ENCODE peak calls at places on chromosomes 4 and X, in four cellular contexts. One of them, this sample, is unnamed.

GRCh38 chr4:151537726-151538125 is 128.8 kb downstream of the FHIP1A start:
- DNase-seq in choroid plexus epithelial cell: peak
- DNase-seq in brain microvascular endothelial cell: no peak
- DNase-seq in lower lobe of right lung: no peak
- DNase-seq in this sample: no peak

GRCh38 chr4:184896868-184897715 is 71.3 kb upstream of the ACSL1 start:
- DNase-seq in choroid plexus epithelial cell: peak
- DNase-seq in brain microvascular endothelial cell: no peak
- DNase-seq in lower lobe of right lung: peak
- DNase-seq in this sample: no peak

GRCh38 chrX:41556958-41557357 is 109.8 kb downstream of the NYX start:
- DNase-seq in brain microvascular endothelial cell: no peak
- DNase-seq in lower lobe of right lung: no peak
- DNase-seq in choroid plexus epithelial cell: no peak
- DNase-seq in this sample: no peak

GRCh38 chr4:183600189-183600685 is 58.7 kb downstream of the RWDD4 start:
- DNase-seq in lower lobe of right lung: no peak
- DNase-seq in choroid plexus epithelial cell: peak
- DNase-seq in brain microvascular endothelial cell: peak
- DNase-seq in this sample: no peak

GRCh38 chr4:101347267-101347556 is at the start of gene PPP3CA:
- DNase-seq in lower lobe of right lung: peak
- DNase-seq in brain microvascular endothelial cell: no peak
- DNase-seq in choroid plexus epithelial cell: no peak
- DNase-seq in this sample: no peak

GRCh38 chrX:18885317-18886004 is 98.5 kb downstream of the PHKA2 start:
- DNase-seq in lower lobe of right lung: no peak
- DNase-seq in brain microvascular endothelial cell: no peak
- DNase-seq in choroid plexus epithelial cell: peak
- DNase-seq in this sample: no peak

GRCh38 chr4:67014592-67014991 is 530.7 kb downstream of the CENPC start:
- DNase-seq in choroid plexus epithelial cell: no peak
- DNase-seq in lower lobe of right lung: no peak
- DNase-seq in brain microvascular endothelial cell: no peak
- DNase-seq in this sample: no peak

GRCh38 chrX:118823263-118824172 is at the start of gene ZCCHC12:
- DNase-seq in brain microvascular endothelial cell: peak
- DNase-seq in choroid plexus epithelial cell: peak
- DNase-seq in lower lobe of right lung: peak
- DNase-seq in this sample: no peak

GRCh38 chr4:69503558-69503957 is 7.9 kb upstream of the UGT2B4 start:
- DNase-seq in lower lobe of right lung: no peak
- DNase-seq in brain microvascular endothelial cell: no peak
- DNase-seq in choroid plexus epithelial cell: no peak
- DNase-seq in this sample: no peak

GRCh38 chr4:87056884-87057283 is 122.1 kb downstream of the AFF1 start:
- DNase-seq in choroid plexus epithelial cell: no peak
- DNase-seq in brain microvascular endothelial cell: no peak
- DNase-seq in lower lobe of right lung: no peak
- DNase-seq in this sample: no peak

GRCh38 chr4:87057835-87058234 is 123.0 kb downstream of the AFF1 start:
- DNase-seq in lower lobe of right lung: no peak
- DNase-seq in choroid plexus epithelial cell: peak
- DNase-seq in brain microvascular endothelial cell: no peak
- DNase-seq in this sample: no peak

GRCh38 chr4:87060957-87061356 is 126.1 kb downstream of the AFF1 start:
- DNase-seq in brain microvascular endothelial cell: peak
- DNase-seq in lower lobe of right lung: no peak
- DNase-seq in choroid plexus epithelial cell: no peak
- DNase-seq in this sample: no peak

GRCh38 chr4:87055340-87055739 is 120.5 kb downstream of the AFF1 start:
- DNase-seq in lower lobe of right lung: no peak
- DNase-seq in choroid plexus epithelial cell: peak
- DNase-seq in brain microvascular endothelial cell: no peak
- DNase-seq in this sample: no peak

DNA sequence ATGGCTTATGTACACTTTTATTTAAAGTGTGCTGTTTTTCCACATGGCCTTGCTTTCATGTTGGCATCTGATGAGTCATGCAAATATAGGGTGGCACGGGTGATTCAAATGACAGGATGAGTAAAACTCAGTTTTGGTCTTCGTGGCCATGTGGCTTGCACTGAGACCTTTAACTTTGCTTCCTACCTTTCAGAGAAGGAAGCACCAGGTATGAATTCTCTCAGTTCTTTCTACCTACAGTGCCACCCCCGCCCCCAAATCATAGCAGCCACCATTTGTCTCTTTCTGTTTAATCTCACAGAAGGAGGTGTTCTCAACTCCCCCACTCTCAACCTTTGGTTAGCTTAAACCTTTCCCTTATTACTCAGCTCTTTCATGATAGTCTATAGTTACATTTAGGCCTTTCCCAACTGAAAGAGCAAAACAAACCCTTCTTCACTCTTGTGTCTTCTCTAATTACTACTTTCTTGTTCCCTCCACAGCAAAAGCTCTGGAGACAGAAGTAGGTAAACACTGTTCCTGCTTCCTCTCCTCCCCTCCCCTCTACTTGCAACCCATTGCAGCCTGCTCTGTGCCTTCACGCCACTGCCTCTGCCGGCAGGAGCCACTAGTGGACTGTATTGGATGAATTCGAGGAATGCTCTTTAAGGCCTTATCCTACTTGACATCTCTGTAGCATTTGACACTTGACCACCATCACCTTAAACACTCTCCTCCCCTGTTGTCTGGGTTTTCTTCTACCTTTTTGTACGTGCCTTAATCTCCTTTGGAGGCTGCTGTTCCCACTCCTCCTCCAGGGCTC is 123.7 kb downstream of the AFF1 start:
- DNase-seq in choroid plexus epithelial cell: peak
- DNase-seq in lower lobe of right lung: peak
- DNase-seq in brain microvascular endothelial cell: no peak
- DNase-seq in this sample: no peak
- TF ChIP-seq CTCF in choroid plexus epithelial cell: peak
- TF ChIP-seq CTCF in lower lobe of right lung: peak
- TF ChIP-seq CTCF in brain microvascular endothelial cell: peak
- TF ChIP-seq CTCF in this sample: no peak

GRCh38 chr4:145381163-145381562 is 100.5 kb upstream of the SMAD1 start:
- DNase-seq in choroid plexus epithelial cell: no peak
- DNase-seq in lower lobe of right lung: no peak
- DNase-seq in brain microvascular endothelial cell: no peak
- DNase-seq in this sample: no peak
- H3K4me3 ChIP-seq in choroid plexus epithelial cell: no peak
- H3K4me3 ChIP-seq in lower lobe of right lung: no peak
- H3K4me3 ChIP-seq in brain microvascular endothelial cell: no peak
- H3K4me3 ChIP-seq in this sample: no peak

GRCh38 chr4:6191448-6192130 is 8.8 kb downstream of the JAKMIP1 start:
- DNase-seq in choroid plexus epithelial cell: no peak
- DNase-seq in lower lobe of right lung: no peak
- DNase-seq in brain microvascular endothelial cell: no peak
- DNase-seq in this sample: no peak
- TF ChIP-seq CTCF in choroid plexus epithelial cell: no peak
- TF ChIP-seq CTCF in lower lobe of right lung: no peak
- TF ChIP-seq CTCF in brain microvascular endothelial cell: no peak
- TF ChIP-seq CTCF in this sample: no peak

DNA sequence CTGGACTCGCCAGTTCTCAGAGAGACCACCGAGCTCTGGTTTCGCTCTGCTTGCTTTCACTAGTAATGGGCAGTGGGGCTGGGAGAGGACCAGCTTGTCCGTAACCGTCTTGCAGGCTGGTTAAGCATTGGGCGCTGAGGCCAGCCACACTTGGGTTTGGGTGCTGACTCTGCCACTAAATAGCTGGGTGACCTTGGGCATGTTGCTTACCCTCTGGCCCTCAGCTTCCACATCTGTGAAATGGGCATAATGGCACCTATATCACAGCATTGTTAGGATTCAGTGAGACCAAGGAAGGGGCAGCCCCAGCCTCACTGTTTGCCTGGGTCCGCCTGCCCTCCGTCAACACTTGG is 43.5 kb downstream of the EVC start:
- DNase-seq in choroid plexus epithelial cell: no peak
- DNase-seq in brain microvascular endothelial cell: no peak
- DNase-seq in lower lobe of right lung: no peak
- DNase-seq in this sample: no peak
- H3K4me3 ChIP-seq in choroid plexus epithelial cell: no peak
- H3K4me3 ChIP-seq in brain microvascular endothelial cell: no peak
- H3K4me3 ChIP-seq in lower lobe of right lung: no peak
- H3K4me3 ChIP-seq in this sample: no peak

GRCh38 chr4:2843023-2843908 is at the start of gene ADD1:
- DNase-seq in choroid plexus epithelial cell: peak
- DNase-seq in brain microvascular endothelial cell: peak
- DNase-seq in lower lobe of right lung: peak
- DNase-seq in this sample: peak
- TF ChIP-seq CTCF in choroid plexus epithelial cell: no peak
- TF ChIP-seq CTCF in brain microvascular endothelial cell: no peak
- TF ChIP-seq CTCF in lower lobe of right lung: no peak
- TF ChIP-seq CTCF in this sample: no peak

GRCh38 chr4:125313989-125314602 is 659 bp upstream of the FAT4 start:
- DNase-seq in choroid plexus epithelial cell: no peak
- DNase-seq in brain microvascular endothelial cell: no peak
- DNase-seq in lower lobe of right lung: no peak
- DNase-seq in this sample: no peak
- H3K4me3 ChIP-seq in choroid plexus epithelial cell: peak
- H3K4me3 ChIP-seq in brain microvascular endothelial cell: peak
- H3K4me3 ChIP-seq in lower lobe of right lung: peak
- H3K4me3 ChIP-seq in this sample: peak

DNA sequence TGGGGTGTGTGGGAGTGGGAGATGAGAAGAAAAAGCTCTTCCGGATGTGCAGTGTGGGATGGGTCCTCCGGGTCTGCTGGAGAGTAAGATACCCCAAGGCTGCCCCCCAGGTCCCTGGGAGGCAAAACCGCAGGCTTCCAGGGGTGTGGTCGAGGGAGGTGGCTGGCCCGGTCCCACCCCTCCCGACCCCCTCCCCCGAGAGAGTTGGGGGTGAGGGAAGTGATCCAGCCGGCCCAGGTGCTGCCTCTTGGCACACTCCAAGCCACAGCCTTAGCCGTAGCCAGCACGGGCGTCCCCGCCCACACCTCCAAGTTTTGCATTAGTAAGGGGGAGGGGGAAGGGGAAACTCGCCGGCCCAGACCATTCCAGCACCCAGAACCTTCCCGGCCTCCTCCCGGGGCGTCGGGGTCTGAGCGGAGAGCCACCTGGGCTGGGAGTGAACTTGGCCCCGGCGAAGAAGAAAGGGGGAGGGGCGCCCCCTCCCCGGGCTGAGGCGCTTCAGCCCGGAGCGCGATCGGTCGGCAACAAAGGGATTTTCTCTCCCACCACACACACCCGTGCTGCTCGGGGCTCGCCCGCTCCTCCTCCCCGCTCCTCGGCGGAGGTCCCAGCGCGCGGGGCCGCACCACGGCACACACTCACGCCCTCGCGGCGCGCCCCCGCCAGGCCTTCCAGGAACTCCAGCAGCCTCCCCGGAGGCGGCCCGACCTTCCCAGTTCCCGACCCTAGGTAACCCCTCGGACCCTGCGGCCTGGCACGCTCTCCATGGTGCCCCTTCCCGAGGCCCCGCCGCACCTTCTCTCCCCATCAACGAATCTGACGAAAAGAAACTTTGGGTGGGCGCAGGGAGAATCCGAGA is 14.4 kb downstream of the BCOR start:
- DNase-seq in brain microvascular endothelial cell: no peak
- DNase-seq in lower lobe of right lung: peak
- DNase-seq in choroid plexus epithelial cell: no peak
- DNase-seq in this sample: no peak
- TF ChIP-seq CTCF in brain microvascular endothelial cell: no peak
- TF ChIP-seq CTCF in lower lobe of right lung: no peak
- TF ChIP-seq CTCF in choroid plexus epithelial cell: no peak
- TF ChIP-seq CTCF in this sample: no peak

GRCh38 chr4:27811928-27812327 is 951.3 kb downstream of the STIM2 start:
- DNase-seq in lower lobe of right lung: no peak
- DNase-seq in choroid plexus epithelial cell: no peak
- DNase-seq in brain microvascular endothelial cell: no peak
- DNase-seq in this sample: no peak

GRCh38 chr4:27807207-27807606 is 946.6 kb downstream of the STIM2 start:
- DNase-seq in choroid plexus epithelial cell: peak
- DNase-seq in lower lobe of right lung: no peak
- DNase-seq in brain microvascular endothelial cell: no peak
- DNase-seq in this sample: no peak
- H3K4me3 ChIP-seq in choroid plexus epithelial cell: no peak
- H3K4me3 ChIP-seq in lower lobe of right lung: no peak
- H3K4me3 ChIP-seq in brain microvascular endothelial cell: no peak
- H3K4me3 ChIP-seq in this sample: no peak

This sample was measured in AG04449.